ENCODE peak calls at places on chromosome 21, in eight cellular contexts. F is psoas muscle, A is GM23248, M is prostate gland, J is choroid plexus epithelial cell, O is right cardiac atrium, R is PC-9, C is suprapubic skin. Z is an unnamed sample.

GRCh38 chr21:41653944-41654625 is 112.8 kb downstream of the RIPK4 start:
- DNase-seq in F (no peak), A (peak; percentile 64), M (peak; percentile 69), J (peak; percentile 77), O (no peak), R (peak; percentile 80), C (peak; percentile 57), Z (no peak)

GRCh38 chr21:36757246-36757645 is 58.3 kb downstream of the SIM2 start:
- DNase-seq in F (no peak), A (no peak), M (no peak), J (peak; percentile 32), O (no peak), R (no peak), C (no peak), Z (no peak)

GRCh38 chr21:29265690-29266479 is 32.8 kb upstream of the BACH1 start:
- DNase-seq in F (no peak), A (peak; percentile 4), M (no peak), J (no peak), O (no peak), R (no peak), C (no peak), Z (no peak)

GRCh38 chr21:22145555-22145954 is 1147.3 kb downstream of the NCAM2 start:
- DNase-seq in F (no peak), A (no peak), M (no peak), J (no peak), O (no peak), R (no peak), C (no peak), Z (no peak)

GRCh38 chr21:41136286-41136685 is 31.7 kb upstream of the BACE2 start:
- DNase-seq in F (no peak), A (no peak), M (no peak), J (no peak), O (no peak), R (no peak), C (no peak), Z (no peak)

GRCh38 chr21:20882462-20883415 is 115.5 kb upstream of the NCAM2 start:
- DNase-seq in F (no peak), A (peak; percentile 20), M (no peak), J (peak; percentile 71), O (peak; percentile 12), R (no peak), C (no peak), Z (no peak)

GRCh38 chr21:19420607-19421006 is 1017.0 kb upstream of the TMPRSS15 start:
- DNase-seq in F (no peak), A (no peak), M (no peak), J (peak; percentile 16), O (no peak), R (no peak), C (no peak), Z (no peak)

GRCh38 chr21:46489800-46490199 is 31.1 kb downstream of the DIP2A start:
- DNase-seq in F (no peak), A (no peak), M (no peak), J (no peak), O (no peak), R (no peak), C (no peak), Z (no peak)

GRCh38 chr21:46196733-46197132 is 12.5 kb upstream of the SPATC1L start:
- DNase-seq in F (no peak), A (no peak), M (no peak), J (no peak), O (no peak), R (no peak), C (peak; percentile 55), Z (no peak)

GRCh38 chr21:45419162-45419561 is 14.2 kb downstream of the COL18A1 start:
- DNase-seq in F (peak; percentile 5), A (no peak), M (no peak), J (no peak), O (peak; percentile 13), R (no peak), C (no peak), Z (no peak)

GRCh38 chr21:27143476-27143875 is 176.6 kb upstream of the ADAMTS5 start:
- DNase-seq in F (no peak), A (no peak), M (no peak), J (no peak), O (no peak), R (no peak), C (no peak), Z (no peak)

GRCh38 chr21:19950347-19950746 is 1047.9 kb upstream of the NCAM2 start:
- DNase-seq in F (no peak), A (no peak), M (no peak), J (no peak), O (no peak), R (no peak), C (no peak), Z (no peak)

GRCh38 chr21:38505654-38506523 is 7.6 kb upstream of the ERG start:
- DNase-seq in F (no peak), A (peak; percentile 84), M (peak; percentile 57), J (peak; percentile 89), O (no peak), R (no peak), C (no peak), Z (no peak)
- H3K4me3 ChIP-seq in F (peak overlapping the region; percentile 45), A (no peak overlapping the region), M (no peak overlapping the region), J (no peak overlapping the region), O (no peak overlapping the region), R (no peak overlapping the region), C (peak overlapping the region; percentile 6), Z (peak overlapping the region; percentile 7)

DNA sequence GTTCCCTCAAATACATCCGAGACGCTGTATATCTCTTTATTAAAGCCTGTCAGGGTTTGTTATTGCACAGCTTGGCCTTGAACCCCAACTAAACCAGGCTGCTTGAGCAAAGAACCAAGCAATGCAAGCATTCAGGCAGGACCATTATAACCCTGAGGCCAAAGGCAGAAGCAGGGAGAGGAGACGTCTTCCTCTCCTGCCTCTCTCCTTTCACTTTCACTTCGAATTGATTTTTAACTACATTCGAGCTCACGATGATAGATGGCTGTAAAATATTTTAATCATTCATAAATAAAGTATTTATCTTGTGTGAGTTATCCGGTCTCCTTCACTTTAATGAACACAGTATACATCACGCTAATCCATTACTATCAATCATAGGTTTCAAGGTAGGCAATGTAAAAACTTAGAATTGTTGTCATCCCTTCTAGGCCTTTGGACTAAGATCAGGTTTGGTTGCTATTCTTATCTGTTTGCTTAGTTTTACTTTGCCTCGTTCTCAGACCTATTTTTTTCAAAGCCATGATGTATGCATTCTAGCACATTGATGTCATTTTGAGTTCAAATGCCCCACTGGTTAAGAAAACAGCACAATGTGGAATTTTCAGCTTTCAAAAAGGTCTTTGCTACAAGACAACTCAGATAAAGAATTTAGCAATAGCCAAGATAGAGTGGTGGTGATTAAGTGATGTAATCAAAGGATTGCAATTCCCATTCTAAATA is 480.2 kb upstream of the RUNX1 start:
- DNase-seq in F (no peak), A (no peak), M (no peak), J (peak; percentile 86), O (no peak), R (no peak), C (no peak), Z (no peak)
- H3K4me3 ChIP-seq in F (peak overlapping the region; percentile 49), A (no peak overlapping the region), M (no peak overlapping the region), J (peak overlapping the region; percentile 9), O (peak overlapping the region; percentile 24), R (no peak overlapping the region), C (peak overlapping the region; percentile 38), Z (no peak overlapping the region)

GRCh38 chr21:33299181-33299752 is 25.5 kb upstream of the IFNAR1 start:
- DNase-seq in F (no peak), A (no peak), M (no peak), J (no peak), O (no peak), R (peak; percentile 40), C (no peak), Z (no peak)

GRCh38 chr21:33302796-33303195 is 22.0 kb upstream of the IFNAR1 start:
- DNase-seq in F (no peak), A (no peak), M (no peak), J (no peak), O (no peak), R (no peak), C (no peak), Z (no peak)

GRCh38 chr21:33301632-33302002 is 23.2 kb upstream of the IFNAR1 start:
- DNase-seq in F (no peak), A (no peak), M (no peak), J (no peak), O (no peak), R (no peak), C (no peak), Z (no peak)

GRCh38 chr21:33302055-33302454 is 22.7 kb upstream of the IFNAR1 start:
- DNase-seq in F (no peak), A (no peak), M (no peak), J (no peak), O (no peak), R (no peak), C (no peak), Z (no peak)

DNA sequence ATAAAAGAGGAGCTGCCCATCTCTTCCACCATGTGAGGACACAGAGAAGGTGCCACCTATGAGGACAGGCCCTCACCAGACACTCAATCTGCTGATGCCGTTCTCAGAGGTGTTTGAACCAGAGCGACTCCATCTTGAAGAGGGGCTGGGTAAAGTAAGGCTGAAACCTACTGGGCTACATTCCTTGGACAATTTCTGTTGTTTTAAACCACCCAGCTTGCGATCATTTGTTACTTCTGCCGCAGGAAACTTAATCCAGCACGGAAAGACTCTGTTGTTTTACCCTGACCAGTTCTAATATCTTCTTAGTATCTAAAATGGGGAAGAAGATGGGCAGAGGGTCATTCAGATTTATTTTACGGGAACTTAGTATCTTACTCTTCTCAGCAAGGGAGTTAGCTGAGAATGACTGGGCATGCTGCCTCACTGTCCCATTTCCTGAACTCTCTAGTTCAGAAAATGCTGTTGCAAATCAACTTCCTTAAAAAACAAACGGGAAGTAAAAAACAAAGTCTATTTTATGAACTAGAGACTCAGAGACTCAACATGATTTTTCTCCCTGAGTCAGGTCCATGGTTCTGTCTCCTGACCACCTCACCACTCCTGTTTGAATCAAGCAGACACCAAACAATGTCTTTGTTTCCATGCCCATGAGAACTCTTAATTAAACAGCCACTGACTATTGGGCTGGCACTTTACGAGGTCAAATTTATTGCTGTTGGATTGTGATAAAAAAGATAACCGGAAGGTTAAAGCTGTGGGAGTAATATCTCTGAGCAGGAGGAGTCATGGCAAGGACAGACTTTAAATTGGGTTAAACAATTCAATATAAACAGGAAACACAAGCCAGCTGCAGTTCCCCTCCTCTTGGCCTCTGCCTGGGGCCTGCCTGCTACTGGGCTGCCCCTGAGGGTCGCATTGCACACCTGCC is 23.8 kb upstream of the IFNAR1 start:
- DNase-seq in F (no peak), A (no peak), M (peak; percentile 65), J (peak; percentile 24), O (no peak), R (no peak), C (no peak), Z (no peak)
- H3K4me3 ChIP-seq in F (no peak overlapping the region), A (no peak overlapping the region), M (no peak overlapping the region), J (no peak overlapping the region), O (no peak overlapping the region), R (no peak overlapping the region), C (no peak overlapping the region), Z (no peak overlapping the region)

DNA sequence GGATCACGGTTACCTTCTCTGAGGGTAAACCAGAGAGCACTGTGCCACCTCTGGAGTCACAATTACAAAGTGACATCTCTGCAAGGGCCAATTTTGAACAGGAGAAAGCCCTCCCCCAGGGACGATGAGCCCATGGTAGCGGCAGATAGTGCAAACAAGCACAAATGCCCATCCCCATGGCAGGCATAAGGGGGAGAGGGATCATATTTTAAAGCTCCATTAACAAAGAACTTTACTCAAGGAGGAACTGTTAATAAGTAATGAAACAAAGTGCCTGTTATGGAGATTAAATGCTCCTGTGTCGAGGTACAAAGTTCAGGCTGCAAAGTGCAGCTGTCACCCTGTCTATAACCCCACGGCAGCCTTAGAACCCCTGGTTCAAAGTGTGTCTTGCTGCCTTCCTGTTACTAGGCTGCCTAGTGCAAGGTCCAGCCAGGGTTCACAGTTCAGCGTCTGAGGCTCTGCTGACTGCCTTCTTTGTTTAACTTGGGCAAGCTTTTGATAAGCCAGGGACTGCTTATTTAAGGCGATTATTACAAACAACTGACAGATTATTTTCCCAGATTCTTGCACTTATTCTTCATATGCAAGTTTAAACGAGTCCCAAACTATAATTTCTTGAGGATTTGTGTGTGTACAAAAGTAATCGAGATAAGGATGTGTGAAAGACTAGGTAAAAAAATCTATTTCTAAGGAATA is 75.7 kb upstream of the NRIP1 start:
- DNase-seq in F (no peak), A (no peak), M (no peak), J (peak; percentile 26), O (peak; percentile 28), R (no peak), C (no peak), Z (no peak)
- H3K4me3 ChIP-seq in F (no peak overlapping the region), A (no peak overlapping the region), M (no peak overlapping the region), J (no peak overlapping the region), O (no peak overlapping the region), R (no peak overlapping the region), C (no peak overlapping the region), Z (no peak overlapping the region)